ENCODE peak calls at places on chromosomes 1 and 21, in four cellular contexts. J, X, O and D are unnamed samples.

GRCh38 chr21:38460171-38460742 is 38.0 kb downstream of the ERG start:
- DNase-seq in J (no peak), X (no peak), O (no peak), D (peak)

GRCh38 chr1:176206006-176206960 is 803 bp downstream of the COP1 start:
- DNase-seq in J (no peak), X (peak), O (peak), D (no peak)

GRCh38 chr1:15902882-15903281 is 55.4 kb downstream of the SPEN start:
- DNase-seq in J (no peak), X (no peak), O (no peak), D (no peak)

GRCh38 chr1:231161711-231162299 is at the start of gene TRIM67:
- DNase-seq in J (no peak), X (no peak), O (no peak), D (no peak)

GRCh38 chr1:98046031-98046641 is 125.3 kb upstream of the DPYD start:
- DNase-seq in J (no peak), X (peak), O (no peak), D (no peak)

GRCh38 chr1:38000529-38001453 is 4.5 kb downstream of the FHL3 start:
- DNase-seq in J (no peak), X (no peak), O (peak), D (peak)

GRCh38 chr1:155989242-155989991 is 11.1 kb upstream of the ARHGEF2 start:
- DNase-seq in J (no peak), X (peak), O (peak), D (no peak)

GRCh38 chr1:91622586-91622985 is 121.9 kb downstream of the CDC7 start:
- DNase-seq in J (no peak), X (no peak), O (peak), D (no peak)

GRCh38 chr1:156098782-156099181 is 15.7 kb upstream of the LMNA start:
- DNase-seq in J (no peak), X (no peak), O (no peak), D (no peak)

GRCh38 chr1:26469558-26469957 is 2.7 kb upstream of the HMGN2 start:
- DNase-seq in J (no peak), X (no peak), O (no peak), D (no peak)

GRCh38 chr1:197776348-197777082 is 1.2 kb upstream of the DENND1B start:
- DNase-seq in J (peak), X (no peak), O (no peak), D (peak)

GRCh38 chr1:206706298-206706791 is 21.6 kb downstream of the MAPKAPK2 start:
- DNase-seq in J (peak), X (no peak), O (no peak), D (peak)

GRCh38 chr1:201895120-201895665 is 6.5 kb downstream of the SHISA4 start:
- DNase-seq in J (no peak), X (no peak), O (no peak), D (no peak)

GRCh38 chr1:35857830-35858229 is 25.2 kb upstream of the AGO1 start:
- DNase-seq in J (no peak), X (no peak), O (no peak), D (no peak)

GRCh38 chr1:156126043-156126700 is 11.7 kb downstream of the LMNA start:
- DNase-seq in J (peak), X (peak), O (peak), D (peak)

GRCh38 chr1:62588000-62588399 is 9.3 kb upstream of the ANGPTL3 start:
- DNase-seq in J (no peak), X (no peak), O (no peak), D (no peak)

GRCh38 chr21:15706686-15707085 is 23.1 kb upstream of the USP25 start:
- DNase-seq in J (peak), X (no peak), O (peak), D (peak)

GRCh38 chr1:226624526-226624925 is 76.0 kb downstream of the STUM start:
- DNase-seq in J (no peak), X (peak), O (peak), D (no peak)

GRCh38 chr1:197725044-197725443 is 50.2 kb downstream of the DENND1B start:
- DNase-seq in J (no peak), X (no peak), O (no peak), D (peak)

GRCh38 chr1:220487297-220487820 is 40.6 kb upstream of the MARK1 start:
- DNase-seq in J (no peak), X (no peak), O (no peak), D (peak)

GRCh38 chr1:201475915-201476669 is 7.1 kb upstream of the PHLDA3 start:
- DNase-seq in J (no peak), X (no peak), O (no peak), D (no peak)

GRCh38 chr21:45550552-45551210 is 8.4 kb upstream of the SLC19A1 start:
- DNase-seq in J (no peak), X (peak), O (no peak), D (no peak)

GRCh38 chr1:181089777-181090505 is 1.4 kb downstream of the IER5 start:
- DNase-seq in J (no peak), X (peak), O (peak), D (no peak)

GRCh38 chr1:241817956-241818612 is 29.9 kb upstream of the EXO1 start:
- DNase-seq in J (no peak), X (no peak), O (no peak), D (no peak)

GRCh38 chr1:207910678-207911354 is at the start of gene CD34:
- DNase-seq in J (no peak), X (no peak), O (no peak), D (no peak)

GRCh38 chr1:155893389-155894142 is 17.6 kb downstream of the RIT1 start:
- DNase-seq in J (no peak), X (no peak), O (no peak), D (peak)

GRCh38 chr21:31855180-31855579 is 17.6 kb upstream of the HUNK start:
- DNase-seq in J (no peak), X (no peak), O (no peak), D (no peak)
- H3K4me3 ChIP-seq in J (no peak), X (no peak), O (no peak), D (no peak)

DNA sequence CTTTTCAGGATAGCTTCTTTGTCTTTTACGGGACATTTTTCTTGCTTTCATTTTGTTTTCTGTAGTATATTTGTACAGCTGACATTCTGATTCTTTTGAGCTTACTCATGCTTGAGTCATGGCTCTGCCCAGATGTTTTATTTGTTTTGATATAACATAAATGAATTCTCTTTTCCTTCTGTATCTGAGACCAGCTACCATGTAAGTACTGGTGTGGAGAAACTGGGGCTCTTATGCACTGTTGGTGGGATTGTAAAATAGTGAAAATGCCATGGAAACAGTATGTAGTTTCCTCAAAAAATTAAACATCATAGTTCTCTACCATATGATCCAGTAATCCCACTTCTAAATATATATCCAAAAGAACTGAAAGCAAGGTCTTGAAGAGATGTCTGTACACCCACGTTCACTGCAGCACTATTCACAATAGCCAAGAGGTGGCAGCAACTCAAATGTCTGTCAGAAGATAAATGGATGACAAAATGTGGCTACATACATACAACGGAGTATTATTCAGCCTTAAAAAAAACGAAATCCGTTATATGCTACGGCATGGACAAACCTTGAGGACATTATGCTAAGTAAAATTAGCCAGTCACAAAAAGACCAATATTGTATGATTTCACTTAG is 61.4 kb downstream of the EIF2B3 start:
- DNase-seq in J (peak), X (no peak), O (no peak), D (peak)
- H3K4me3 ChIP-seq in J (peak), X (no peak), O (no peak), D (no peak)

DNA sequence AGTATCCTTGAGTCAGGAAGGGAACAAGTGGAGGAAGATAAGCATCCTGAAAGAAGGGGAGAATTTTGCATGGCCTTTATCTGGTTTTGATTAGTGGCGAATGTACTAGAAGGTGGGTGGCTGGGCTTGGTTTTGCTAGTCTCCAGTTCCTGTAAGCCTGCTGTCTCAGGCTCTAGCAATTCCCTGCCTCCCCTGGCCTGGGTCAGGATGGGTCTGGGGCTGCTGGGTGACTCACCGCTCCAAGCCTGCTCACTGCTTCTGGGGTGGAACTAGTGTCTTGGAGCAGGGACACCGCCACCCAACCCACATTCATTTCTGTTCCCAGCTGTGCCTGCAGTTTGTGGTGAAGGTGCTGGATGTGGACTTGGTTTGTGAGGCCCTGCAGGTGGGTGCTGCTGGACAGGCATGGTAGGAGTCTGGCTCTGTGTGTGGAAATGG is 3.4 kb downstream of the BTBD19 start:
- DNase-seq in J (peak), X (peak), O (no peak), D (no peak)
- H3K4me3 ChIP-seq in J (peak), X (no peak), O (no peak), D (no peak)

GRCh38 chr1:193368302-193368701 is 181.9 kb upstream of the B3GALT2 start:
- DNase-seq in J (no peak), X (no peak), O (no peak), D (no peak)
- H3K4me3 ChIP-seq in J (no peak), X (peak), O (no peak), D (no peak)